ENCODE peak calls at places on chromosomes 5 and 9, in seven cellular contexts. R is astrocyte of the spinal cord; H is H7; J is endothelial cell; K is neural progenitor cell; A is NCI-H1092 treated with DMSO at 0.1 percent for 48 hours; L is stimulated activated CD8-positive, alpha-beta memory T cell treated with anti-CD3 and anti-CD28 coated beads, Interleukin-2, amount 100 ng/mL, for 48 hours. O is an unnamed sample.

GRCh38 chr9:89418112-89418872 is 79.6 kb downstream of the SEMA4D start:
- DNase-seq in J (no peak), R (no peak), H (no peak), A (peak), L (no peak), K (no peak), O (no peak)

GRCh38 chr9:126614455-126615248 is 924 bp downstream of the LMX1B start:
- DNase-seq in A (no peak), L (no peak), J (no peak), R (no peak), H (peak), K (no peak), O (peak)

GRCh38 chr9:20838218-20838617 is 154.2 kb downstream of the FOCAD start:
- DNase-seq in H (no peak), J (no peak), L (no peak), K (no peak), R (peak), A (no peak), O (no peak)

GRCh38 chr5:95572016-95572415 is 17.1 kb downstream of the ARSK start:
- DNase-seq in L (no peak), H (no peak), A (no peak), R (no peak), K (no peak), J (no peak), O (no peak)

GRCh38 chr9:119961774-119962408 is 592.7 kb upstream of the BRINP1 start:
- DNase-seq in A (no peak), J (peak), H (peak), R (peak), K (peak), L (no peak), O (no peak)

GRCh38 chr9:88243736-88244135 is 105.5 kb upstream of the SPATA31C2 start:
- DNase-seq in H (no peak), L (no peak), J (no peak), A (no peak), K (no peak), R (no peak), O (no peak)

GRCh38 chr5:126544087-126544740 is 50.8 kb downstream of the ALDH7A1 start:
- DNase-seq in H (peak), R (no peak), A (peak), K (peak), L (peak), J (peak), O (peak)

GRCh38 chr9:120832766-120833165 is 10.0 kb downstream of the PSMD5 start:
- DNase-seq in K (no peak), H (no peak), A (no peak), J (no peak), R (no peak), L (no peak), O (no peak)

GRCh38 chr9:114810614-114811013 is 4.8 kb upstream of the TNFSF15 start:
- DNase-seq in J (no peak), A (no peak), H (no peak), K (no peak), L (no peak), R (no peak), O (no peak)

GRCh38 chr5:151456321-151456940 is 9.0 kb downstream of the SLC36A1 start:
- DNase-seq in H (no peak), R (no peak), L (no peak), A (no peak), J (no peak), K (no peak), O (peak)

GRCh38 chr5:82422751-82423181 is 144.6 kb upstream of the RPS23 start:
- DNase-seq in K (no peak), J (no peak), L (no peak), H (no peak), R (peak), A (no peak), O (no peak)

GRCh38 chr5:165622864-165623536 is 2117.6 kb downstream of the MAT2B start:
- DNase-seq in A (no peak), L (no peak), K (no peak), H (no peak), J (no peak), R (peak), O (no peak)

GRCh38 chr9:112905084-112905483 is 14.4 kb upstream of the SLC46A2 start:
- DNase-seq in J (no peak), R (no peak), H (no peak), L (no peak), A (no peak), K (no peak), O (no peak)

GRCh38 chr9:69265891-69266290 is 59.1 kb upstream of the ENTREP1 start:
- DNase-seq in J (no peak), A (no peak), H (no peak), L (no peak), R (peak), K (no peak), O (no peak)

GRCh38 chr9:38160613-38161215 is 91.7 kb upstream of the SHB start:
- DNase-seq in L (peak), K (peak), J (peak), R (peak), A (peak), H (peak), O (no peak)

GRCh38 chr5:132883261-132883834 is 9.9 kb downstream of the LEAP2 start:
- DNase-seq in R (peak), J (peak), H (no peak), L (no peak), K (peak), A (peak), O (no peak)

GRCh38 chr5:132807163-132807838 is 5.8 kb upstream of the SOWAHA start:
- DNase-seq in J (peak), A (no peak), H (peak), R (no peak), L (no peak), K (peak), O (no peak)

GRCh38 chr9:98944130-98945074 is 695 bp downstream of the COL15A1 start:
- DNase-seq in J (peak), H (peak), R (no peak), A (no peak), L (no peak), K (peak), O (no peak)

GRCh38 chr5:106312360-106312759 is 1358.4 kb downstream of the EFNA5 start:
- DNase-seq in A (no peak), L (no peak), H (no peak), J (no peak), R (peak), K (no peak), O (no peak)

GRCh38 chr9:105479846-105480245 is 32.0 kb downstream of the FSD1L start:
- DNase-seq in L (no peak), H (no peak), R (no peak), J (no peak), A (no peak), K (no peak), O (no peak)

GRCh38 chr5:61370496-61370895 is 38.4 kb downstream of the ZSWIM6 start:
- DNase-seq in L (no peak), A (no peak), K (no peak), H (no peak), J (no peak), R (no peak), O (no peak)

GRCh38 chr9:113999256-114000062 is 78.6 kb downstream of the AMBP start:
- DNase-seq in K (no peak), L (no peak), R (no peak), A (no peak), J (no peak), H (peak), O (no peak)

GRCh38 chr9:91495450-91495849 is 71.8 kb upstream of the NFIL3 start:
- DNase-seq in R (peak), K (no peak), H (no peak), L (no peak), A (no peak), J (no peak), O (no peak)

GRCh38 chr5:58887721-58888409 is 305.0 kb downstream of the RAB3C start:
- DNase-seq in K (no peak), R (no peak), L (no peak), H (no peak), A (no peak), J (no peak), O (no peak)

GRCh38 chr5:132026516-132027008 is 15.1 kb upstream of the ACSL6 start:
- DNase-seq in K (no peak), J (no peak), L (no peak), H (peak), A (no peak), R (no peak), O (no peak)

GRCh38 chr9:108259917-108260675 is 595.7 kb downstream of the ACTL7B start:
- DNase-seq in J (no peak), A (no peak), R (no peak), H (no peak), K (no peak), L (no peak), O (no peak)

GRCh38 chr9:113728989-113729388 is 147.1 kb upstream of the ZNF618 start:
- DNase-seq in K (no peak), A (no peak), J (no peak), L (no peak), H (no peak), R (no peak), O (no peak)

O was measured in NCI-H1417.